ENCODE peak calls at places on chromosome 20, in ten cellular contexts. L is neural crest cell, H is H9, E is psoas muscle, R is Caco-2, C is H1, K is epithelial cell of proximal tubule, B is endodermal cell, W is BJ, S is cardiac muscle cell. Z is an unnamed sample.

GRCh38 chr20:56627122-56628014 is 1.7 kb upstream of the TFAP2C start:
- DNase-seq in S (no peak), L (no peak), K (no peak), W (no peak), E (no peak), C (no peak), B (peak; percentile 76), H (peak; percentile 41), R (no peak), Z (no peak)

GRCh38 chr20:19820520-19821211 is 62.6 kb downstream of the RIN2 start:
- DNase-seq in W (no peak), S (no peak), R (no peak), B (no peak), K (no peak), E (no peak), L (no peak), H (no peak), C (no peak), Z (no peak)

GRCh38 chr20:53901064-53901463 is 169.3 kb downstream of the BCAS1 start:
- DNase-seq in H (no peak), W (peak; percentile 62), R (no peak), B (no peak), L (no peak), K (peak; percentile 87), E (no peak), C (no peak), S (no peak), Z (no peak)

GRCh38 chr20:24478584-24478983 is 9.2 kb downstream of the SYNDIG1 start:
- DNase-seq in C (no peak), W (no peak), R (no peak), B (no peak), K (no peak), S (peak; percentile 34), H (no peak), E (no peak), L (no peak), Z (no peak)

GRCh38 chr20:37365760-37366638 is 20.1 kb downstream of the SRC start:
- DNase-seq in C (no peak), H (no peak), B (no peak), K (no peak), R (no peak), L (no peak), E (no peak), W (no peak), S (no peak), Z (peak; percentile 4)

GRCh38 chr20:17643531-17644188 is 38.4 kb downstream of the RRBP1 start:
- DNase-seq in C (no peak), S (no peak), K (no peak), E (no peak), R (no peak), L (no peak), H (no peak), W (no peak), B (no peak), Z (peak; percentile 18)

GRCh38 chr20:44182863-44183262 is 4.1 kb downstream of the JPH2 start:
- DNase-seq in S (no peak), W (no peak), H (no peak), K (no peak), E (no peak), R (peak; percentile 23), C (no peak), L (no peak), B (no peak), Z (no peak)

GRCh38 chr20:37567331-37567665 is 39.6 kb upstream of the BLCAP start:
- DNase-seq in H (no peak), B (no peak), W (no peak), L (no peak), E (no peak), R (peak; percentile 33), S (peak; percentile 15), C (no peak), K (no peak), Z (no peak)

GRCh38 chr20:23227274-23227673 is 123.3 kb upstream of the NXT1 start:
- DNase-seq in W (no peak), K (no peak), C (no peak), L (no peak), E (no peak), B (no peak), S (no peak), H (no peak), R (no peak), Z (no peak)

GRCh38 chr20:23228912-23229311 is 121.7 kb upstream of the NXT1 start:
- DNase-seq in S (no peak), K (no peak), R (no peak), C (no peak), W (no peak), H (no peak), B (no peak), E (no peak), L (no peak), Z (no peak)

GRCh38 chr20:23226612-23227265 is 123.9 kb upstream of the NXT1 start:
- DNase-seq in B (no peak), K (no peak), W (no peak), L (no peak), S (no peak), R (no peak), E (no peak), H (no peak), C (no peak), Z (no peak)

GRCh38 chr20:23229989-23230388 is 120.6 kb upstream of the NXT1 start:
- DNase-seq in E (no peak), W (no peak), B (no peak), C (no peak), R (no peak), S (no peak), K (no peak), H (no peak), L (no peak), Z (no peak)

GRCh38 chr20:23227976-23228375 is 122.6 kb upstream of the NXT1 start:
- DNase-seq in B (no peak), K (peak; percentile 47), C (no peak), L (no peak), E (no peak), H (no peak), S (no peak), R (peak; percentile 82), W (no peak), Z (no peak)
- TF ChIP-seq CTCF in B (no peak), K (no peak), C (no peak), L (no peak), E (no peak), H (no peak), S (no peak), R (no peak), W (no peak), Z (no peak)

GRCh38 chr20:63861981-63862901 is 943 bp downstream of the ABHD16B start:
- DNase-seq in S (no peak), C (no peak), R (peak; percentile 51), W (no peak), B (no peak), K (no peak), L (no peak), H (no peak), E (no peak), Z (no peak)

GRCh38 chr20:63864978-63865640 is at the start of gene TPD52L2:
- DNase-seq in K (peak; percentile 87), W (peak; percentile 87), B (peak; percentile 100), S (peak; percentile 99), R (peak; percentile 100), E (peak; percentile 99), H (peak; percentile 100), C (peak; percentile 98), L (peak; percentile 91), Z (peak; percentile 99)

GRCh38 chr20:63863021-63863797 is 1.9 kb upstream of the TPD52L2 start:
- DNase-seq in W (no peak), K (no peak), H (no peak), B (no peak), C (no peak), E (no peak), S (no peak), L (no peak), R (no peak), Z (no peak)

GRCh38 chr20:63863798-63864544 is 1.1 kb upstream of the TPD52L2 start:
- DNase-seq in H (peak; percentile 58), R (peak; percentile 90), S (peak; percentile 85), B (peak; percentile 82), L (no peak), K (peak; percentile 30), W (peak; percentile 17), C (peak; percentile 23), E (peak; percentile 83), Z (peak; percentile 95)

GRCh38 chr20:63864545-63864977 is 509 bp upstream of the TPD52L2 start:
- DNase-seq in W (no peak), H (no peak), L (no peak), S (no peak), R (no peak), C (no peak), K (no peak), E (no peak), B (no peak), Z (no peak)
- TF ChIP-seq CTCF in W (no peak), H (no peak), L (no peak), S (no peak), R (no peak), C (no peak), K (no peak), E (peak; percentile 3), B (no peak), Z (no peak)

DNA sequence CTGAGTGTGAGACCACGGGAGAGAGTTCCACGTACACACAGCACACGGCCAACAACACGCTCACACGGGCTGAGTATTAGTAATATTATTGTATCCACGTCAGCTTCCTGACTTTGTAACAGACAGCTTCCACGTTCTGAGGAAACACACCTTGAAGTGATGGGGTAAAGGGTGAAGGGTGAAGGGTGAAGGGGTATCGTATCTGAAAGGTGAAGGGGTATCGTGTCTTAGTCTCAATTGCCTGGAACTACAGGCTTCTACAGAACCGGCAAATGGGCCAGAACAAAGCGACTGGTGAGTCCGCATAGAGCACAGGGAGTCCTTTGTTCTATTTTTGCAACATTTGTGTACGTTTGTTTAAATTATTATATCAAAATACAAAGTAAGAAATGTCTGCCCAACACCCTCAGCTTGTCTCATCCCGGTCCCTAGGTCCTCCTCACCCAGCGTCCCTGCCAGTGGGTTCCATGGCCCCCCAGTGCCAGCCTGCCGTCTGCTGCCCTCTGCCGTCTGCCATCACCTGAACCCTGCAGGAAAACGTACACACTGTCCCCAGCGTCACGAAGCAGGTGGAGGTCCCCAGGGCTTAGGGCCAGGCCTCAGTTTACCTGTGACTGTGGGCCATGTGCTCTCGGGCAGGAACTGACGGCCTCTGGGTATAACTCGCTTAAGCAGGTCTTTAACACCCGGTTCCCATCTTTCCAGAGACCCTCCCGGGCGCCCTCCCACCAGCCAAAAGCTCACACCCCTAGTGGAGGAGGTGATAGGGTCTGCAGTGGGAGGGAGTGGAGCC is 4.4 kb upstream of the HELZ2 start:
- DNase-seq in K (no peak), B (no peak), R (no peak), S (no peak), H (no peak), C (no peak), E (no peak), W (no peak), L (no peak), Z (no peak)
- TF ChIP-seq CTCF in K (no peak), B (no peak), R (no peak), S (no peak), H (peak; percentile 9), C (no peak), E (no peak), W (no peak), L (no peak), Z (peak; percentile 8)

DNA sequence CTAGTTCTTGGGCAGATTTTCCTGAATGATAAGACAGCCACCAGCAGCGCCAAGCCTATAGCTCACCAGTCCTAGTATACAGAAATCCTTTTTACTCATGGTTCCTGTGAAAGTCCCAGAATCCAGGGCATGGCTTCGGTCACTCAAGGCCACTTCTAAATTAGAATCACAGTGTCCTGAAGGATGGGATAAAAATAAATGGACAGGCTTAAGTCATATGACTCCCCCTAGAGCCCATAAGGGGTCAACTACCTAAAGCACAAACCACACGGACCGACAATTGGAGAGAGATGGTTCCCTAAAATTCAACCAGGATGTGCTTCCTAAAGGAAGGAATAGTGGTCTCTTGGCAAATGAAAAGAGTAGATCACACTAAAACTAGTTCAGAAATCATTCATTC is 404.1 kb upstream of the PLCB4 start:
- DNase-seq in B (no peak), C (no peak), H (no peak), E (no peak), S (peak; percentile 33), W (no peak), K (no peak), R (no peak), L (no peak), Z (no peak)
- TF ChIP-seq CTCF in B (peak; percentile 70), C (no peak), H (peak; percentile 57), E (peak; percentile 20), S (no peak), W (no peak), K (peak; percentile 49), R (peak; percentile 25), L (no peak), Z (no peak)

Z was measured in upper lobe of right lung.